ENCODE peak calls at places on chromosomes 3 and 15, in six cellular contexts. L is hepatocyte, G is B cell, Z is BE2C, H is GM12891, C is RWPE1. R is an unnamed sample.

GRCh38 chr15:52185151-52185561 is 6.0 kb downstream of the GNB5 start:
- DNase-seq in L (no peak), G (no peak), Z (no peak), H (no peak), C (no peak), R (no peak)

GRCh38 chr15:71549100-71549499 is 261.3 kb upstream of the NR2E3 start:
- DNase-seq in L (no peak), G (no peak), Z (no peak), H (no peak), C (no peak), R (no peak)

GRCh38 chr15:80489030-80489594 is 84.9 kb downstream of the ARNT2 start:
- DNase-seq in L (no peak), G (no peak), Z (no peak), H (no peak), C (peak), R (no peak)

GRCh38 chr3:482479-482878 is 285.9 kb downstream of the CHL1 start:
- DNase-seq in L (no peak), G (no peak), Z (no peak), H (no peak), C (no peak), R (no peak)

GRCh38 chr3:55615039-55615693 is 128.1 kb upstream of the WNT5A start:
- DNase-seq in L (no peak), G (no peak), Z (no peak), H (no peak), C (no peak), R (no peak)

GRCh38 chr3:48013288-48013980 is 2.8 kb downstream of the MAP4 start:
- DNase-seq in L (peak), G (no peak), Z (peak), H (no peak), C (peak), R (no peak)

GRCh38 chr3:180646187-180646790 is 33.0 kb downstream of the CCDC39 start:
- DNase-seq in L (no peak), G (no peak), Z (no peak), H (no peak), C (peak), R (no peak)

GRCh38 chr15:77631790-77632551 is 741 bp downstream of the LINGO1 start:
- DNase-seq in L (peak), G (peak), Z (peak), H (no peak), C (no peak), R (no peak)

GRCh38 chr3:197353867-197354180 is 55.4 kb upstream of the DLG1 start:
- DNase-seq in L (peak), G (no peak), Z (no peak), H (no peak), C (no peak), R (no peak)

GRCh38 chr3:16697437-16698258 is 92.4 kb upstream of the DAZL start:
- DNase-seq in L (peak), G (peak), Z (no peak), H (no peak), C (no peak), R (no peak)

GRCh38 chr15:83483612-83484011 is 36.5 kb downstream of the SH3GL3 start:
- DNase-seq in L (no peak), G (no peak), Z (no peak), H (no peak), C (no peak), R (no peak)

GRCh38 chr15:69881760-69882159 is 216.0 kb downstream of the TLE3 start:
- DNase-seq in L (no peak), G (peak), Z (peak), H (peak), C (no peak), R (peak)

GRCh38 chr3:11581237-11582122 is 62.2 kb downstream of the VGLL4 start:
- DNase-seq in L (no peak), G (no peak), Z (no peak), H (no peak), C (no peak), R (no peak)

GRCh38 chr3:51789437-51789836 is 10.4 kb upstream of the IQCF6 start:
- DNase-seq in L (no peak), G (no peak), Z (no peak), H (no peak), C (no peak), R (no peak)

GRCh38 chr3:150825192-150825915 is 62.4 kb upstream of the SIAH2 start:
- DNase-seq in L (no peak), G (no peak), Z (no peak), H (no peak), C (no peak), R (no peak)

R was measured in dorsolateral prefrontal cortex.